ENCODE peak calls at places on chromosome 18, in ten cellular contexts. L is stimulated activated CD8-positive, alpha-beta memory T cell treated with anti-CD3 and anti-CD28 coated beads, Interleukin-12 subunit alpha, Interleukin-12 subunit beta, amount 100 ng/mL, for 1 hour; M is HEK293T; A is skeletal muscle cell; C is left lung; X is activated CD8-positive, alpha-beta memory T cell treated with anti-CD3 and anti-CD28 coated beads for 48 hours; K is IMR-90; H is heart right ventricle; O is progenitor cell of endocrine pancreas; J is activated gamma-delta T cell treated with Interleukin-2 at 50 U/mL for 16 hours. N is an unnamed sample.

GRCh38 chr18:6859676-6860422 is 130.3 kb downstream of the ARHGAP28 start:
- DNase-seq in L (no peak), M (no peak), A (no peak), C (no peak), X (no peak), K (peak), H (no peak), O (no peak), J (no peak), N (no peak)

GRCh38 chr18:140670-141266 is 17.6 kb upstream of the USP14 start:
- DNase-seq in L (no peak), M (no peak), A (no peak), C (no peak), X (no peak), K (no peak), H (no peak), O (no peak), J (no peak), N (no peak)

GRCh38 chr18:7084080-7084765 is 33.4 kb downstream of the LAMA1 start:
- DNase-seq in L (no peak), M (no peak), A (peak), C (no peak), X (no peak), K (peak), H (no peak), O (no peak), J (no peak), N (no peak)

GRCh38 chr18:35444636-35445035 is 53.1 kb downstream of the INO80C start:
- DNase-seq in L (no peak), M (no peak), A (no peak), C (no peak), X (no peak), K (no peak), H (no peak), O (no peak), J (no peak), N (no peak)

GRCh38 chr18:27772081-27772480 is 404.8 kb downstream of the CDH2 start:
- DNase-seq in L (no peak), M (no peak), A (no peak), C (no peak), X (no peak), K (no peak), H (no peak), O (no peak), J (no peak), N (no peak)

GRCh38 chr18:32389868-32390267 is 80.8 kb downstream of the GAREM1 start:
- DNase-seq in L (no peak), M (no peak), A (no peak), C (peak), X (no peak), K (no peak), H (peak), O (no peak), J (no peak), N (no peak)

GRCh38 chr18:61651880-61652268 is 240.9 kb downstream of the RNF152 start:
- DNase-seq in L (no peak), M (peak), A (no peak), C (no peak), X (no peak), K (no peak), H (no peak), O (no peak), J (no peak), N (no peak)

GRCh38 chr18:59272971-59273935 is at the start of gene RAX:
- DNase-seq in L (no peak), M (no peak), A (no peak), C (no peak), X (no peak), K (no peak), H (no peak), O (peak), J (no peak), N (no peak)

GRCh38 chr18:73950116-73950705 is 197.4 kb downstream of the FBXO15 start:
- DNase-seq in L (no peak), M (no peak), A (no peak), C (no peak), X (no peak), K (peak), H (no peak), O (no peak), J (no peak), N (no peak)

GRCh38 chr18:41783879-41784278 is 171.2 kb upstream of the PIK3C3 start:
- DNase-seq in L (no peak), M (no peak), A (no peak), C (no peak), X (no peak), K (no peak), H (no peak), O (no peak), J (no peak), N (no peak)

N was measured in NT2/D1.